ENCODE peak calls at places on chromosomes 5 and 9, in four cellular contexts. One of them, this sample, is unnamed.

GRCh38 chr9:109307380-109308240 is 13.2 kb downstream of the EPB41L4B start:
- DNase-seq in activated CD4-positive, CD25-positive, alpha-beta regulatory T cell treated with anti-CD3 and anti-CD28 coated beads, Interleukin-2, amount 50 U/mL, for 72 hours: no peak
- DNase-seq in coronary artery: no peak
- DNase-seq in RPMI7951: no peak
- DNase-seq in this sample: no peak

GRCh38 chr9:131240047-131240921 is 36.0 kb downstream of the FAM78A start:
- DNase-seq in activated CD4-positive, CD25-positive, alpha-beta regulatory T cell treated with anti-CD3 and anti-CD28 coated beads, Interleukin-2, amount 50 U/mL, for 72 hours: no peak
- DNase-seq in RPMI7951: no peak
- DNase-seq in coronary artery: no peak
- DNase-seq in this sample: no peak

GRCh38 chr5:65803699-65804426 is 81.9 kb downstream of the NLN start:
- DNase-seq in coronary artery: no peak
- DNase-seq in activated CD4-positive, CD25-positive, alpha-beta regulatory T cell treated with anti-CD3 and anti-CD28 coated beads, Interleukin-2, amount 50 U/mL, for 72 hours: no peak
- DNase-seq in RPMI7951: peak; percentile 6
- DNase-seq in this sample: no peak

GRCh38 chr5:151937851-151938250 is 13.2 kb upstream of the GLRA1 start:
- DNase-seq in activated CD4-positive, CD25-positive, alpha-beta regulatory T cell treated with anti-CD3 and anti-CD28 coated beads, Interleukin-2, amount 50 U/mL, for 72 hours: no peak
- DNase-seq in coronary artery: no peak
- DNase-seq in RPMI7951: no peak
- DNase-seq in this sample: no peak

GRCh38 chr9:86700601-86701000 is 246.7 kb downstream of the GAS1 start:
- DNase-seq in coronary artery: no peak
- DNase-seq in RPMI7951: peak; percentile 19
- DNase-seq in activated CD4-positive, CD25-positive, alpha-beta regulatory T cell treated with anti-CD3 and anti-CD28 coated beads, Interleukin-2, amount 50 U/mL, for 72 hours: no peak
- DNase-seq in this sample: no peak

GRCh38 chr9:94706922-94707321 is 19.6 kb upstream of the AOPEP start:
- DNase-seq in activated CD4-positive, CD25-positive, alpha-beta regulatory T cell treated with anti-CD3 and anti-CD28 coated beads, Interleukin-2, amount 50 U/mL, for 72 hours: no peak
- DNase-seq in RPMI7951: no peak
- DNase-seq in coronary artery: no peak
- DNase-seq in this sample: no peak

GRCh38 chr9:134173127-134174072 is 9.0 kb upstream of the RNU6ATAC start:
- DNase-seq in coronary artery: no peak
- DNase-seq in RPMI7951: no peak
- DNase-seq in activated CD4-positive, CD25-positive, alpha-beta regulatory T cell treated with anti-CD3 and anti-CD28 coated beads, Interleukin-2, amount 50 U/mL, for 72 hours: no peak
- DNase-seq in this sample: no peak

GRCh38 chr5:179138568-179138925 is 78.4 kb downstream of the ZNF354C start:
- DNase-seq in activated CD4-positive, CD25-positive, alpha-beta regulatory T cell treated with anti-CD3 and anti-CD28 coated beads, Interleukin-2, amount 50 U/mL, for 72 hours: no peak
- DNase-seq in coronary artery: no peak
- DNase-seq in RPMI7951: no peak
- DNase-seq in this sample: no peak

GRCh38 chr5:4862500-4862899 is 277.6 kb upstream of the ADAMTS16 start:
- DNase-seq in coronary artery: no peak
- DNase-seq in RPMI7951: peak; percentile 38
- DNase-seq in activated CD4-positive, CD25-positive, alpha-beta regulatory T cell treated with anti-CD3 and anti-CD28 coated beads, Interleukin-2, amount 50 U/mL, for 72 hours: no peak
- DNase-seq in this sample: no peak

GRCh38 chr9:95092321-95093072 is 225.0 kb downstream of the FANCC start:
- DNase-seq in RPMI7951: peak; percentile 97
- DNase-seq in activated CD4-positive, CD25-positive, alpha-beta regulatory T cell treated with anti-CD3 and anti-CD28 coated beads, Interleukin-2, amount 50 U/mL, for 72 hours: no peak
- DNase-seq in coronary artery: no peak
- DNase-seq in this sample: no peak

GRCh38 chr5:25119654-25120053 is 474.9 kb upstream of the CDH10 start:
- DNase-seq in RPMI7951: peak; percentile 11
- DNase-seq in coronary artery: no peak
- DNase-seq in activated CD4-positive, CD25-positive, alpha-beta regulatory T cell treated with anti-CD3 and anti-CD28 coated beads, Interleukin-2, amount 50 U/mL, for 72 hours: no peak
- DNase-seq in this sample: no peak

GRCh38 chr5:128632264-128632663 is 94.2 kb upstream of the FBN2 start:
- DNase-seq in coronary artery: no peak
- DNase-seq in RPMI7951: no peak
- DNase-seq in activated CD4-positive, CD25-positive, alpha-beta regulatory T cell treated with anti-CD3 and anti-CD28 coated beads, Interleukin-2, amount 50 U/mL, for 72 hours: no peak
- DNase-seq in this sample: no peak

GRCh38 chr9:89007041-89007440 is 15.8 kb downstream of the S1PR3 start:
- DNase-seq in RPMI7951: no peak
- DNase-seq in coronary artery: peak; percentile 52
- DNase-seq in activated CD4-positive, CD25-positive, alpha-beta regulatory T cell treated with anti-CD3 and anti-CD28 coated beads, Interleukin-2, amount 50 U/mL, for 72 hours: no peak
- DNase-seq in this sample: no peak

GRCh38 chr5:154159343-154159742 is 31.2 kb upstream of the GALNT10 start:
- DNase-seq in RPMI7951: no peak
- DNase-seq in coronary artery: no peak
- DNase-seq in activated CD4-positive, CD25-positive, alpha-beta regulatory T cell treated with anti-CD3 and anti-CD28 coated beads, Interleukin-2, amount 50 U/mL, for 72 hours: no peak
- DNase-seq in this sample: no peak

GRCh38 chr9:38000332-38000731 is 68.7 kb downstream of the SHB start:
- DNase-seq in activated CD4-positive, CD25-positive, alpha-beta regulatory T cell treated with anti-CD3 and anti-CD28 coated beads, Interleukin-2, amount 50 U/mL, for 72 hours: no peak
- DNase-seq in coronary artery: no peak
- DNase-seq in RPMI7951: no peak
- DNase-seq in this sample: no peak

GRCh38 chr9:32589083-32589713 is 16.2 kb upstream of the NDUFB6 start:
- DNase-seq in activated CD4-positive, CD25-positive, alpha-beta regulatory T cell treated with anti-CD3 and anti-CD28 coated beads, Interleukin-2, amount 50 U/mL, for 72 hours: no peak
- DNase-seq in RPMI7951: peak; percentile 38
- DNase-seq in coronary artery: no peak
- DNase-seq in this sample: no peak

GRCh38 chr5:85320495-85320894 is 935.8 kb upstream of the EDIL3 start:
- DNase-seq in activated CD4-positive, CD25-positive, alpha-beta regulatory T cell treated with anti-CD3 and anti-CD28 coated beads, Interleukin-2, amount 50 U/mL, for 72 hours: no peak
- DNase-seq in coronary artery: no peak
- DNase-seq in RPMI7951: no peak
- DNase-seq in this sample: no peak

GRCh38 chr5:149282027-149282965 is 10.6 kb downstream of the AFAP1L1 start:
- DNase-seq in RPMI7951: no peak
- DNase-seq in activated CD4-positive, CD25-positive, alpha-beta regulatory T cell treated with anti-CD3 and anti-CD28 coated beads, Interleukin-2, amount 50 U/mL, for 72 hours: no peak
- DNase-seq in coronary artery: no peak
- DNase-seq in this sample: no peak

GRCh38 chr9:93505518-93506123 is 52.2 kb upstream of the FAM120AOS start:
- DNase-seq in RPMI7951: no peak
- DNase-seq in coronary artery: no peak
- DNase-seq in activated CD4-positive, CD25-positive, alpha-beta regulatory T cell treated with anti-CD3 and anti-CD28 coated beads, Interleukin-2, amount 50 U/mL, for 72 hours: no peak
- DNase-seq in this sample: no peak

GRCh38 chr9:117494401-117495130 is 79.7 kb upstream of the ASTN2 start:
- DNase-seq in RPMI7951: peak; percentile 18
- DNase-seq in coronary artery: no peak
- DNase-seq in activated CD4-positive, CD25-positive, alpha-beta regulatory T cell treated with anti-CD3 and anti-CD28 coated beads, Interleukin-2, amount 50 U/mL, for 72 hours: no peak
- DNase-seq in this sample: no peak

GRCh38 chr9:71766663-71767062 is 1.6 kb downstream of the CEMIP2 start:
- DNase-seq in coronary artery: no peak
- DNase-seq in RPMI7951: no peak
- DNase-seq in activated CD4-positive, CD25-positive, alpha-beta regulatory T cell treated with anti-CD3 and anti-CD28 coated beads, Interleukin-2, amount 50 U/mL, for 72 hours: no peak
- DNase-seq in this sample: no peak

GRCh38 chr9:118515947-118516346 is 811.7 kb downstream of the TLR4 start:
- DNase-seq in coronary artery: no peak
- DNase-seq in activated CD4-positive, CD25-positive, alpha-beta regulatory T cell treated with anti-CD3 and anti-CD28 coated beads, Interleukin-2, amount 50 U/mL, for 72 hours: no peak
- DNase-seq in RPMI7951: no peak
- DNase-seq in this sample: no peak

GRCh38 chr5:91643796-91644195 is 260.7 kb upstream of the ARRDC3 start:
- DNase-seq in coronary artery: no peak
- DNase-seq in RPMI7951: no peak
- DNase-seq in activated CD4-positive, CD25-positive, alpha-beta regulatory T cell treated with anti-CD3 and anti-CD28 coated beads, Interleukin-2, amount 50 U/mL, for 72 hours: no peak
- DNase-seq in this sample: no peak

This sample was measured in dorsolateral prefrontal cortex.